ENCODE peak calls at places on chromosomes 5 and 9, in five cellular contexts. R is sigmoid colon, O is OCI-LY7, G is tibial artery, C is body of pancreas. E is an unnamed sample. For H3K36me3, the result is how much of the 10 kb centered on the place peaks cover.

GRCh38 chr5:36422957-36423356 is 121.3 kb upstream of the RANBP3L start:
- DNase-seq in R (no peak), O (no peak), G (no peak), C (no peak), E (no peak)

GRCh38 chr9:97293207-97293721 is 14.2 kb upstream of the CCDC180 start:
- DNase-seq in R (no peak), O (no peak), G (no peak), C (peak), E (no peak)

GRCh38 chr5:72510610-72511121 is 3.5 kb upstream of the ZNF366 start:
- DNase-seq in R (peak), O (no peak), G (peak), C (no peak), E (no peak)

GRCh38 chr9:112404367-112404979 is 24.6 kb downstream of the HSDL2 start:
- DNase-seq in R (no peak), O (no peak), G (no peak), C (no peak), E (peak)

GRCh38 chr9:115850548-115851304 is 302.9 kb upstream of the PAPPA start:
- DNase-seq in R (no peak), O (no peak), G (no peak), C (no peak), E (no peak)

GRCh38 chr9:21812415-21812814 is 10.0 kb downstream of the MTAP start:
- DNase-seq in R (no peak), O (no peak), G (no peak), C (no peak), E (no peak)

GRCh38 chr9:110954822-110955291 is 83.4 kb downstream of the LPAR1 start:
- DNase-seq in R (no peak), O (no peak), G (no peak), C (no peak), E (no peak)

GRCh38 chr9:101716629-101717028 is 21.8 kb downstream of the GRIN3A start:
- DNase-seq in R (no peak), O (no peak), G (no peak), C (no peak), E (no peak)

GRCh38 chr5:6822556-6823343 is 109.5 kb downstream of the TENT4A start:
- DNase-seq in R (no peak), O (no peak), G (no peak), C (no peak), E (no peak)

GRCh38 chr5:124683917-124684555 is 62.4 kb downstream of the ZNF608 start:
- DNase-seq in R (no peak), O (no peak), G (no peak), C (no peak), E (no peak)

GRCh38 chr5:39219433-39219832 is at the start of gene FYB1:
- DNase-seq in R (peak), O (no peak), G (peak), C (no peak), E (peak)

GRCh38 chr5:58499951-58500350 is 8.7 kb downstream of the GAPT start:
- DNase-seq in R (no peak), O (peak), G (no peak), C (peak), E (no peak)

GRCh38 chr9:21047315-21047714 is 15.9 kb upstream of the HACD4 start:
- DNase-seq in R (no peak), O (no peak), G (no peak), C (no peak), E (no peak)

GRCh38 chr9:132994410-132995120 is 16.1 kb downstream of the GFI1B start:
- DNase-seq in R (no peak), O (peak), G (no peak), C (no peak), E (no peak)

GRCh38 chr5:32413466-32414263 is 30.9 kb downstream of the ZFR start:
- DNase-seq in R (no peak), O (no peak), G (no peak), C (no peak), E (no peak)

GRCh38 chr5:40206030-40206429 is 473.7 kb upstream of the PTGER4 start:
- DNase-seq in R (no peak), O (no peak), G (no peak), C (no peak), E (no peak)

DNA sequence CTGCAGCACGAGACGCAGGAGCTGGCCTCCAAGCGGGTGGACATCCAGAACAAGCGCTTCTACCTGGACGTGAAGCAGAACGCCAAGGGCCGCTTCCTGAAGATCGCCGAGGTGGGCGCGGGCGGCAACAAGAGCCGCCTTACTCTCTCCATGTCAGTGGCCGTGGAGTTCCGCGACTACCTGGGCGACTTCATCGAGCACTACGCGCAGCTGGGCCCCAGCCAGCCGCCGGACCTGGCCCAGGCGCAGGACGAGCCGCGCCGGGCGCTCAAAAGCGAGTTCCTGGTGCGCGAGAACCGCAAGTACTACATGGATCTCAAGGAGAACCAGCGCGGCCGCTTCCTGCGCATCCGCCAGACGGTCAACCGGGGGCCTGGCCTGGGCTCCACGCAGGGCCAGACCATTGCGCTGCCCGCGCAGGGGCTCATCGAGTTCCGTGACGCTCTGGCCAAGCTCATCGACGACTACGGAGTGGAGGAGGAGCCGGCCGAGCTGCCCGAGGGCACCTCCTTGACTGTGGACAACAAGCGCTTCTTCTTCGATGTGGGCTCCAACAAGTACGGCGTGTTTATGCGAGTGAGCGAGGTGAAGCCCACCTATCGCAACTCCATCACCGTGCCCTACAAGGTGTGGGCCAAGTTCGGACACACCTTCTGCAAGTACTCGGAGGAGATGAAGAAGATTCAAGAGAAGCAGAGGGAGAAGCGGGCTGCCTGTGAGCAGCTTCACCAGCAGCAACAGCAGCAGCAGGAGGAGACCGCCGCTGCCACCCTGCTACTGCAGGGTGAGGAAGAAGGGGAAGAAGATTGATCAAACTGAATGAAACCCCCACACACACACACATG is 654 bp downstream of the PURA start:
- DNase-seq in R (peak), O (peak), G (peak), C (peak), E (peak)
- H3K36me3 ChIP-seq in R (under half), O (under half), G (under half), C (under half), E (under half)

GRCh38 chr5:126594676-126595485 is at the start of gene ALDH7A1:
- DNase-seq in R (peak), O (no peak), G (peak), C (peak), E (peak)
- TF ChIP-seq CTCF in R (peak), O (no peak), G (peak), C (no peak), E (no peak)

DNA sequence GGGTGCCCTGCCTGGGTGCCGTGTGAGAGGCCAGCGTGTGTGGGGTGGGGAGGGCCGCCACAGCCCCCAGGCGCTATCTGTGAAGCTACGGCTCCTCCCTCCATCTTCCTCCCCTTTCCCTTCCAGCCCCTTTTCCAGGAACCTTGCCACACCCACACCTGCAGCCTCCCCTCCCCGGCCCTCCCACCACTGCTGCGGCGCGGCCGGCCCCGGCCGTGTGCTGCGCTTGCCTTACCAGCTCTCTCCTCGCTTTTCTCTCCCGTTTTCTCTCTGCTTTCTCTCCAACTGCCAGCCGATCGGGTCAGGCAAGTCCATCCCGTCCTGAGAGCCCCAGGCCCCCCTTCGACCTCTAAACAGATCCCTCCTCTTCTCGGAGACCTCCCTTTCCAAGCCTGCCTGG is 21.4 kb downstream of the GOLGA2 start:
- DNase-seq in R (no peak), O (no peak), G (no peak), C (no peak), E (no peak)
- H3K36me3 ChIP-seq in R (under half), O (under half), G (under half), C (under half), E (under half)

GRCh38 chr5:180101451-180102105 is 30.0 kb upstream of the RNF130 start:
- DNase-seq in R (no peak), O (no peak), G (no peak), C (no peak), E (no peak)

GRCh38 chr5:180105827-180106312 is 34.3 kb upstream of the RNF130 start:
- DNase-seq in R (no peak), O (no peak), G (no peak), C (no peak), E (no peak)

GRCh38 chr5:180103487-180103886 is 31.9 kb upstream of the RNF130 start:
- DNase-seq in R (no peak), O (no peak), G (no peak), C (no peak), E (no peak)

GRCh38 chr5:180102636-180103035 is 31.1 kb upstream of the RNF130 start:
- DNase-seq in R (no peak), O (no peak), G (no peak), C (no peak), E (no peak)

GRCh38 chr5:180104131-180104530 is 32.6 kb upstream of the RNF130 start:
- DNase-seq in R (no peak), O (no peak), G (peak), C (no peak), E (no peak)
- TF ChIP-seq CTCF in R (no peak), O (no peak), G (no peak), C (no peak), E (no peak)

GRCh38 chr9:91359734-91360470 is 1.8 kb downstream of the AUH start:
- DNase-seq in R (no peak), O (no peak), G (no peak), C (no peak), E (no peak)

GRCh38 chr9:91362212-91362611 is 494 bp upstream of the AUH start:
- DNase-seq in R (no peak), O (no peak), G (no peak), C (no peak), E (no peak)

GRCh38 chr9:91361294-91362201 is at the start of gene AUH:
- DNase-seq in R (peak), O (peak), G (peak), C (peak), E (peak)

GRCh38 chr9:91359083-91359482 is 2.6 kb downstream of the AUH start:
- DNase-seq in R (no peak), O (no peak), G (no peak), C (no peak), E (no peak)

DNA sequence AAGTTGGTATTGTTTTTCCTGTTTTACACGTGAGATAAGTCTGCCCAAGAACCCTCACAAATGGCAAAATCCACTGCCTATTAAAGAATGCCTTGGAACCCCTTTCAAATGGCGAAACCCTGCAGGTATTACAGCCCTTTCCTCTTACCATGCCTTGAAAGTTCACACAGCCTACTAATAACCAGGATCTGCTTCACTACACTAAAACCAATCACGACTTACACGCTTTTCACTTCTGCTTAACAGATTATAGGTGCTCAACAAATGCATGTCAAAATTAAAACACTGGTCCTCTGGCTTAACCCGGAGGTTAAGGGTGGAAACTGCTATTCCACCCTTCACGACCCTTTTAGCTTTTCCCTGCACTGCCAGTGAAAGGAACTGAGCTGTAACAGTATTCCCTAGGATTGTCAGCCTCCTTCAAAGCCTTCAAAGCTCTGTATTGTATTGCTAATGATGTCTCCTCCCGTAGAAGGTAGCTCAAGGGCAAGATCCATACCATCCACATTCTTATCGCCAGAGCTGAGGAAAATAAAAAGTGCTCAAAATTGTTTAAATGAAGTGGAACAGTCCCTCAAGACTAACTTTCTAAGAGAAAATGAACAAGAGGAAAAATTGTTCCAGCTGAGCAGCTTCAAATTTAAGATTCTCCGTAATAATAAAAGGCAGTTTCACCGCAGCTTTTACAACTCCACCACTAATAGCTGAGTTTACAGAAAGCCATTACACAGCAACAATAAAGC is 996 bp downstream of the AUH start:
- DNase-seq in R (no peak), O (peak), G (no peak), C (no peak), E (no peak)
- H3K36me3 ChIP-seq in R (under half), O (under half), G (under half), C (under half), E (under half)

DNA sequence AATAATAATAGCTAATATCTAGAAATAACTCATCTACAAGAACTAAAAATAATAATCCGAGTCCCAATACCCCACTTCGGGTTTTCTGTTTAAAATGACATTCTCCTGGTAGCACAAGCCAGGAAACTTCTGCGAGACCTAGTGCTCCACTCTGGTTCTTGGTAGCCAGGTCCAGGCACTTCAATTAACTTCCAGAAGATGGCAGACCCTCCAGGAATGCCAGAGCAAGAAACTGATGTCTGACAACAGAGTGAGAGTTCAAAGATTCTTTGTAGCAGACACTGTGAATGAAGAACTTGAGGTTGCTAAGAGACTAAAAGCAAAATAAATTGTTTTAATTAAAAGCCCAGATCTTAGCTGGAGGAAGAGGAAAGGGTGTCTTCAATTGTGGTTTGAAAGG is 1963.3 kb upstream of the CDH9 start:
- DNase-seq in R (no peak), O (no peak), G (no peak), C (no peak), E (no peak)
- TF ChIP-seq CTCF in R (no peak), O (no peak), G (no peak), C (no peak), E (no peak)

DNA sequence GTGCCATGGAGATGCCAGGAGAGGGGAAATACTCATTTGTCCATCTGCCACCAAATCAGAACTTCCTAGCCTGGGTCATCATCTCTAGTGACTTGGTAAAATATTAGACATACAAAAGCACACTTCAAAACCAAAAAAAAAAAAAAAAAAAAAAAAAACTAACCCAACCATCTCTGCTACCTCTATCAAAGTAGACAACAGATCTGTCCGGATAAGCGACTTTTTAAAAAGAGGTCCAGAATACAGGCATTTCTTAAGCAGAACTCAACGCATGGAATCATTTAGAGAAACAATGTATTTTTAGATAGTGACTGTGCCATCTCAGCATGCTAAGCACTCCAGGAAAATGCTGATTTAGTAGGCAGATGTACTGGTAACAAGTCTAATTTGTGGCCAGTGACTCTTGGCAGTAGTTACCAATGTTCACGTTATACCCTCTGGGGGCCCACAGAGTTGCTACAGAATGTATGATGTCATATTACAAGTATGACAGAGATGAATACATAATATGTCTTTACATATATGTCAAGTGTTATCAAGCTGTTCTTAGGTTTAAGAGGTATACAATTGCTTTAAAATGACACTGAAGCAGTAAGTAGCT is 107.8 kb downstream of the SMIM23 start:
- DNase-seq in R (no peak), O (no peak), G (no peak), C (no peak), E (no peak)
- H3K36me3 ChIP-seq in R (under half), O (under half), G (under half), C (under half), E (under half)